ENCODE peak calls at places on chromosomes 7 and 10, in eight cellular contexts. One of them, this sample, is unnamed.

GRCh38 chr10:44240766-44241165 is 144.1 kb downstream of the CXCL12 start:
- DNase-seq in heart right ventricle: no peak
- DNase-seq in adipocyte: no peak
- DNase-seq in right cardiac atrium: no peak
- DNase-seq in CD8-positive, alpha-beta T cell: no peak
- DNase-seq in ovary: no peak
- DNase-seq in CD4-positive, alpha-beta memory T cell: no peak
- DNase-seq in cardiac muscle cell: no peak
- DNase-seq in this sample: no peak

GRCh38 chr10:89274928-89275327 is 23.4 kb upstream of the LIPA start:
- DNase-seq in heart right ventricle: no peak
- DNase-seq in adipocyte: peak; percentile 50
- DNase-seq in right cardiac atrium: no peak
- DNase-seq in CD8-positive, alpha-beta T cell: no peak
- DNase-seq in ovary: no peak
- DNase-seq in CD4-positive, alpha-beta memory T cell: no peak
- DNase-seq in cardiac muscle cell: no peak
- DNase-seq in this sample: no peak

GRCh38 chr7:5528071-5528814 is 104.6 kb upstream of the TNRC18 start:
- DNase-seq in heart right ventricle: peak; percentile 30
- DNase-seq in adipocyte: peak; percentile 57
- DNase-seq in right cardiac atrium: peak; percentile 69
- DNase-seq in CD8-positive, alpha-beta T cell: peak; percentile 72
- DNase-seq in ovary: peak; percentile 46
- DNase-seq in CD4-positive, alpha-beta memory T cell: peak; percentile 61
- DNase-seq in cardiac muscle cell: peak; percentile 60
- DNase-seq in this sample: peak; percentile 36

GRCh38 chr10:78405231-78405630 is 371.6 kb downstream of the RPS24 start:
- DNase-seq in heart right ventricle: no peak
- DNase-seq in adipocyte: no peak
- DNase-seq in right cardiac atrium: no peak
- DNase-seq in CD8-positive, alpha-beta T cell: no peak
- DNase-seq in ovary: no peak
- DNase-seq in CD4-positive, alpha-beta memory T cell: no peak
- DNase-seq in cardiac muscle cell: no peak
- DNase-seq in this sample: peak; percentile 11

GRCh38 chr7:96654630-96655188 is 54.9 kb downstream of the SEM1 start:
- DNase-seq in heart right ventricle: no peak
- DNase-seq in adipocyte: no peak
- DNase-seq in right cardiac atrium: no peak
- DNase-seq in CD8-positive, alpha-beta T cell: no peak
- DNase-seq in ovary: no peak
- DNase-seq in CD4-positive, alpha-beta memory T cell: no peak
- DNase-seq in cardiac muscle cell: no peak
- DNase-seq in this sample: no peak

GRCh38 chr10:65559369-65559768 is 1366.5 kb upstream of the LRRTM3 start:
- DNase-seq in heart right ventricle: no peak
- DNase-seq in adipocyte: no peak
- DNase-seq in right cardiac atrium: no peak
- DNase-seq in CD8-positive, alpha-beta T cell: no peak
- DNase-seq in ovary: no peak
- DNase-seq in CD4-positive, alpha-beta memory T cell: no peak
- DNase-seq in cardiac muscle cell: no peak
- DNase-seq in this sample: no peak

GRCh38 chr7:135795846-135796570 is 47.4 kb upstream of the FAM180A start:
- DNase-seq in heart right ventricle: no peak
- DNase-seq in adipocyte: peak; percentile 56
- DNase-seq in right cardiac atrium: no peak
- DNase-seq in CD8-positive, alpha-beta T cell: no peak
- DNase-seq in ovary: no peak
- DNase-seq in CD4-positive, alpha-beta memory T cell: no peak
- DNase-seq in cardiac muscle cell: no peak
- DNase-seq in this sample: no peak

GRCh38 chr7:87287738-87288341 is 57.6 kb upstream of the CROT start:
- DNase-seq in heart right ventricle: no peak
- DNase-seq in adipocyte: no peak
- DNase-seq in right cardiac atrium: no peak
- DNase-seq in CD8-positive, alpha-beta T cell: no peak
- DNase-seq in ovary: no peak
- DNase-seq in CD4-positive, alpha-beta memory T cell: no peak
- DNase-seq in cardiac muscle cell: no peak
- DNase-seq in this sample: no peak

GRCh38 chr10:112967200-112967599 is 17.2 kb downstream of the TCF7L2 start:
- DNase-seq in heart right ventricle: no peak
- DNase-seq in adipocyte: peak; percentile 26
- DNase-seq in right cardiac atrium: no peak
- DNase-seq in CD8-positive, alpha-beta T cell: no peak
- DNase-seq in ovary: no peak
- DNase-seq in CD4-positive, alpha-beta memory T cell: no peak
- DNase-seq in cardiac muscle cell: no peak
- DNase-seq in this sample: no peak

GRCh38 chr7:107427462-107427861 is 42.4 kb upstream of the GPR22 start:
- DNase-seq in heart right ventricle: peak; percentile 16
- DNase-seq in adipocyte: no peak
- DNase-seq in right cardiac atrium: no peak
- DNase-seq in CD8-positive, alpha-beta T cell: no peak
- DNase-seq in ovary: no peak
- DNase-seq in CD4-positive, alpha-beta memory T cell: no peak
- DNase-seq in cardiac muscle cell: no peak
- DNase-seq in this sample: no peak

GRCh38 chr10:81959016-81959415 is 84.0 kb downstream of the NRG3 start:
- DNase-seq in heart right ventricle: no peak
- DNase-seq in adipocyte: no peak
- DNase-seq in right cardiac atrium: no peak
- DNase-seq in CD8-positive, alpha-beta T cell: no peak
- DNase-seq in ovary: no peak
- DNase-seq in CD4-positive, alpha-beta memory T cell: no peak
- DNase-seq in cardiac muscle cell: no peak
- DNase-seq in this sample: no peak

GRCh38 chr7:94514140-94514889 is 4.7 kb downstream of the CASD1 start:
- DNase-seq in heart right ventricle: no peak
- DNase-seq in adipocyte: no peak
- DNase-seq in right cardiac atrium: no peak
- DNase-seq in CD8-positive, alpha-beta T cell: no peak
- DNase-seq in ovary: no peak
- DNase-seq in CD4-positive, alpha-beta memory T cell: no peak
- DNase-seq in cardiac muscle cell: no peak
- DNase-seq in this sample: no peak

GRCh38 chr7:70042533-70042932 is 444.3 kb downstream of the AUTS2 start:
- DNase-seq in heart right ventricle: no peak
- DNase-seq in adipocyte: peak; percentile 79
- DNase-seq in right cardiac atrium: no peak
- DNase-seq in CD8-positive, alpha-beta T cell: no peak
- DNase-seq in ovary: no peak
- DNase-seq in CD4-positive, alpha-beta memory T cell: no peak
- DNase-seq in cardiac muscle cell: no peak
- DNase-seq in this sample: no peak

GRCh38 chr7:16398211-16399017 is 22.9 kb downstream of the CRPPA start:
- DNase-seq in heart right ventricle: no peak
- DNase-seq in adipocyte: no peak
- DNase-seq in right cardiac atrium: no peak
- DNase-seq in CD8-positive, alpha-beta T cell: no peak
- DNase-seq in ovary: no peak
- DNase-seq in CD4-positive, alpha-beta memory T cell: no peak
- DNase-seq in cardiac muscle cell: peak; percentile 7
- DNase-seq in this sample: no peak

GRCh38 chr7:42253316-42253715 is 16.3 kb upstream of the GLI3 start:
- DNase-seq in heart right ventricle: no peak
- DNase-seq in adipocyte: no peak
- DNase-seq in right cardiac atrium: no peak
- DNase-seq in CD8-positive, alpha-beta T cell: no peak
- DNase-seq in ovary: no peak
- DNase-seq in CD4-positive, alpha-beta memory T cell: no peak
- DNase-seq in cardiac muscle cell: no peak
- DNase-seq in this sample: no peak

GRCh38 chr10:60809157-60809556 is 30.9 kb downstream of the CDK1 start:
- DNase-seq in heart right ventricle: no peak
- DNase-seq in adipocyte: peak; percentile 85
- DNase-seq in right cardiac atrium: no peak
- DNase-seq in CD8-positive, alpha-beta T cell: no peak
- DNase-seq in ovary: no peak
- DNase-seq in CD4-positive, alpha-beta memory T cell: no peak
- DNase-seq in cardiac muscle cell: no peak
- DNase-seq in this sample: no peak

GRCh38 chr10:73732931-73733623 is 11.1 kb upstream of the SEC24C start:
- DNase-seq in heart right ventricle: no peak
- DNase-seq in adipocyte: no peak
- DNase-seq in right cardiac atrium: peak; percentile 70
- DNase-seq in CD8-positive, alpha-beta T cell: no peak
- DNase-seq in ovary: no peak
- DNase-seq in CD4-positive, alpha-beta memory T cell: no peak
- DNase-seq in cardiac muscle cell: no peak
- DNase-seq in this sample: no peak

GRCh38 chr7:105097619-105098018 is 83.6 kb downstream of the KMT2E start:
- DNase-seq in heart right ventricle: no peak
- DNase-seq in adipocyte: peak; percentile 88
- DNase-seq in right cardiac atrium: no peak
- DNase-seq in CD8-positive, alpha-beta T cell: no peak
- DNase-seq in ovary: no peak
- DNase-seq in CD4-positive, alpha-beta memory T cell: no peak
- DNase-seq in cardiac muscle cell: no peak
- DNase-seq in this sample: no peak

GRCh38 chr7:105098863-105099515 is 85.0 kb downstream of the KMT2E start:
- DNase-seq in heart right ventricle: no peak
- DNase-seq in adipocyte: no peak
- DNase-seq in right cardiac atrium: no peak
- DNase-seq in CD8-positive, alpha-beta T cell: no peak
- DNase-seq in ovary: no peak
- DNase-seq in CD4-positive, alpha-beta memory T cell: no peak
- DNase-seq in cardiac muscle cell: no peak
- DNase-seq in this sample: no peak

GRCh38 chr7:105096306-105096705 is 82.3 kb downstream of the KMT2E start:
- DNase-seq in heart right ventricle: no peak
- DNase-seq in adipocyte: no peak
- DNase-seq in right cardiac atrium: no peak
- DNase-seq in CD8-positive, alpha-beta T cell: no peak
- DNase-seq in ovary: no peak
- DNase-seq in CD4-positive, alpha-beta memory T cell: no peak
- DNase-seq in cardiac muscle cell: no peak
- DNase-seq in this sample: no peak

DNA sequence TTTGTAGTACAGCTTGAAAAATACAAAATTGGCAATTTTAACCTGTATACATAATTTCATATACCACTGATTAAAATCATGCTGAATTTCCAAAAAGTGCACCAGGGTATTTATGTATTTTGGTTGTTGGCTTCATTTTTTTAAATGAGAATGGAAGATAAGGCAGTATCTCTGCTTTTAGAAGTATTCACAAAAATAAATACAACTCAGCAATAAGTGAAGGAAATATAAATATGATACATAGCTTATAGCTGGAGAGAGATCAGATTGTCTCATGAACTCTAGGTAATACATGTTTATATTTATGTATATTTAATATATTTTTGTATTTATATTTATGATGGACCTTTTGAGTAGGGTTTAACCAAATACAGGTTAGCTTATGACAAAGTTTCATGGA is 81.0 kb downstream of the KMT2E start:
- DNase-seq in heart right ventricle: no peak
- DNase-seq in adipocyte: no peak
- DNase-seq in right cardiac atrium: no peak
- DNase-seq in CD8-positive, alpha-beta T cell: no peak
- DNase-seq in ovary: no peak
- DNase-seq in CD4-positive, alpha-beta memory T cell: no peak
- DNase-seq in cardiac muscle cell: no peak
- DNase-seq in this sample: no peak
- H3K4me1 ChIP-seq in heart right ventricle: peaks cover 22% of the 10 kb centered on the region
- H3K4me1 ChIP-seq in adipocyte: peaks cover 9% of the 10 kb centered on the region
- H3K4me1 ChIP-seq in right cardiac atrium: no peaks in the 10 kb centered on the region
- H3K4me1 ChIP-seq in CD8-positive, alpha-beta T cell: no peaks in the 10 kb centered on the region
- H3K4me1 ChIP-seq in ovary: no peaks in the 10 kb centered on the region
- H3K4me1 ChIP-seq in CD4-positive, alpha-beta memory T cell: peaks cover 13% of the 10 kb centered on the region
- H3K4me1 ChIP-seq in cardiac muscle cell: no peaks in the 10 kb centered on the region
- H3K4me1 ChIP-seq in this sample: peaks cover 4% of the 10 kb centered on the region

GRCh38 chr10:130905921-130906320 is 405.6 kb downstream of the TCERG1L start:
- DNase-seq in heart right ventricle: no peak
- DNase-seq in adipocyte: no peak
- DNase-seq in right cardiac atrium: no peak
- DNase-seq in CD8-positive, alpha-beta T cell: no peak
- DNase-seq in ovary: no peak
- DNase-seq in CD4-positive, alpha-beta memory T cell: no peak
- DNase-seq in cardiac muscle cell: no peak
- DNase-seq in this sample: no peak
- H3K9me3 ChIP-seq in heart right ventricle: no peaks in the 10 kb centered on the region
- H3K9me3 ChIP-seq in adipocyte: peaks cover 4% of the 10 kb centered on the region
- H3K9me3 ChIP-seq in right cardiac atrium: no peaks in the 10 kb centered on the region
- H3K9me3 ChIP-seq in CD8-positive, alpha-beta T cell: no peaks in the 10 kb centered on the region
- H3K9me3 ChIP-seq in ovary: no peaks in the 10 kb centered on the region
- H3K9me3 ChIP-seq in CD4-positive, alpha-beta memory T cell: no peaks in the 10 kb centered on the region
- H3K9me3 ChIP-seq in cardiac muscle cell: no peaks in the 10 kb centered on the region
- H3K9me3 ChIP-seq in this sample: no peaks in the 10 kb centered on the region

DNA sequence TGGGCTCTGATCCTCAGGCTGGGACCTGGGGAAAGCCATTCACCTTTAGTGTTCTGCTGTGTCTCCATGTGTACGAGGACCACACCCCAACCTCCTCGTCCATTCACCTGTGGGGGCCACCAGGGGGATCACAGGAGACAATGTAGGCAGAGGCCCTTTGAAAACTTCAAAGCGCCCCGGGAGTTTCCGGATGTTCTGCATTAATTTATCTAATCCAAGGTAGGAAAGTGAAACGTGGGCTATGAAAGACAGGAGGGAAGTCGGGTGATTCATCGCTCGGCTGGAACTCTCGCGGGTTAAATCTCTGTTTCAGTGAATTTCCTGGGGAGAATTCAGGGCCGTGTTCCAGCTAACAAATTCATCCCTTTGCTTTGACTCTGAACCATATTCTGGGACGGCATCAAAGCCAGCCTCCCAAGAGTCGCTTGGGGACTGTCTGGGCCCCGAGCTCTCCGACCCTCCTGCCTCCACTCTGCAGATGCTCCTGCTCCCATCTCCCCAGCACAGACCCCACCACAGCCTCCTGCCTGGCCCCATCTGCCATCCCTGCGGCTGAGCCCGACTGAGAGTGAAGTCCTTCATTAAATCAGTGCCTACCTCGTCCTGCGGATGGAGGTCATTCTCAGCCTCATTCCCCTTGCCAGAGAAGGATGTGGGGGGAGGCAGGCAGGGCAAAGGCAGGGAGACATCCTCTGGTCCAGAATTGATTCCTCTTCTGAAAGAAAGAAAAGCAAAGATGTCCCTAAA is 114.0 kb upstream of the CARD11 start:
- DNase-seq in heart right ventricle: no peak
- DNase-seq in adipocyte: no peak
- DNase-seq in right cardiac atrium: no peak
- DNase-seq in CD8-positive, alpha-beta T cell: no peak
- DNase-seq in ovary: no peak
- DNase-seq in CD4-positive, alpha-beta memory T cell: no peak
- DNase-seq in cardiac muscle cell: no peak
- DNase-seq in this sample: no peak
- H3K4me3 ChIP-seq in heart right ventricle: no peak overlapping the region
- H3K4me3 ChIP-seq in adipocyte: no peak overlapping the region
- H3K4me3 ChIP-seq in right cardiac atrium: no peak overlapping the region
- H3K4me3 ChIP-seq in CD8-positive, alpha-beta T cell: no peak overlapping the region
- H3K4me3 ChIP-seq in ovary: no peak overlapping the region
- H3K4me3 ChIP-seq in CD4-positive, alpha-beta memory T cell: no peak overlapping the region
- H3K4me3 ChIP-seq in cardiac muscle cell: no peak overlapping the region
- H3K4me3 ChIP-seq in this sample: no peak overlapping the region

DNA sequence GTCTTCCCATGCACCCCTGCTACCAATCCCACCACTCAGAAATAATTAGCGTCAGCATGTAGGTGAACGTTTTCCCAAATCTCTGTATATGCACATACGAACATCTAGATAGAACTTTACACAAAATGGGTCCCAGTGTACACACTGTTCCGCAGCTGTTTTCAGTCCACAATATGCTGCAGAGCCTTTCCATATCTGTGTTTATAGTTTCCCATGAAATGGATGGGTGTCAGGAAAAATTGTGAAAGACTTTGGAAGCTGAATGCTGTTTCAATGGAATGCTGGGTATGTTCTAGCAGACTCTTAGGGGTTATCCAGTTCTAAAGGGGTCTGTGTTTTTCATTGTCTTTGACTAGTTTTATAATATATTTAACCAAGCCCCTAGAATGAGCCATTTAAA is 13.8 kb downstream of the GRK5 start:
- DNase-seq in heart right ventricle: no peak
- DNase-seq in adipocyte: peak; percentile 62
- DNase-seq in right cardiac atrium: no peak
- DNase-seq in CD8-positive, alpha-beta T cell: no peak
- DNase-seq in ovary: no peak
- DNase-seq in CD4-positive, alpha-beta memory T cell: no peak
- DNase-seq in cardiac muscle cell: no peak
- DNase-seq in this sample: no peak
- H3K4me1 ChIP-seq in heart right ventricle: peaks cover 87% of the 10 kb centered on the region
- H3K4me1 ChIP-seq in adipocyte: peaks cover 46% of the 10 kb centered on the region
- H3K4me1 ChIP-seq in right cardiac atrium: peaks cover 29% of the 10 kb centered on the region
- H3K4me1 ChIP-seq in CD8-positive, alpha-beta T cell: peaks cover 4% of the 10 kb centered on the region
- H3K4me1 ChIP-seq in ovary: peaks cover 31% of the 10 kb centered on the region
- H3K4me1 ChIP-seq in CD4-positive, alpha-beta memory T cell: no peaks in the 10 kb centered on the region
- H3K4me1 ChIP-seq in cardiac muscle cell: peaks cover 9% of the 10 kb centered on the region
- H3K4me1 ChIP-seq in this sample: peaks cover 11% of the 10 kb centered on the region

This sample was measured in uterus.